ENCODE peak calls at places on chromosome 3, in ten cellular contexts. Z, I, P, J, C, B, T, A, S and W are unnamed samples.

GRCh38 chr3:56347219-56347871 is 120.9 kb downstream of the ERC2 start:
- DNase-seq in Z (peak), I (no peak), P (peak), J (no peak), C (no peak), B (peak), T (no peak), A (no peak), S (no peak), W (no peak)

GRCh38 chr3:14403636-14404395 is 1.4 kb downstream of the SLC6A6 start:
- DNase-seq in Z (peak), I (no peak), P (no peak), J (no peak), C (peak), B (no peak), T (peak), A (no peak), S (peak), W (no peak)

GRCh38 chr3:185852562-185853135 is 27.8 kb upstream of the IGF2BP2 start:
- DNase-seq in Z (no peak), I (no peak), P (no peak), J (no peak), C (no peak), B (no peak), T (peak), A (no peak), S (no peak), W (no peak)

GRCh38 chr3:14234197-14235002 is 55.8 kb downstream of the LSM3 start:
- DNase-seq in Z (no peak), I (peak), P (no peak), J (no peak), C (no peak), B (no peak), T (peak), A (no peak), S (no peak), W (no peak)

GRCh38 chr3:30311781-30312180 is 294.6 kb upstream of the TGFBR2 start:
- DNase-seq in Z (peak), I (no peak), P (no peak), J (no peak), C (no peak), B (no peak), T (no peak), A (no peak), S (no peak), W (no peak)

GRCh38 chr3:150251654-150252053 is 156.4 kb upstream of the TSC22D2 start:
- DNase-seq in Z (peak), I (no peak), P (no peak), J (no peak), C (no peak), B (no peak), T (peak), A (no peak), S (peak), W (no peak)

GRCh38 chr3:87987952-87988351 is 70.9 kb downstream of the CGGBP1 start:
- DNase-seq in Z (no peak), I (no peak), P (no peak), J (no peak), C (no peak), B (no peak), T (peak), A (no peak), S (no peak), W (no peak)

GRCh38 chr3:105238367-105238766 is 128.3 kb upstream of the ALCAM start:
- DNase-seq in Z (peak), I (no peak), P (no peak), J (no peak), C (no peak), B (no peak), T (no peak), A (no peak), S (no peak), W (no peak)

GRCh38 chr3:197354195-197355059 is 56.0 kb upstream of the DLG1 start:
- DNase-seq in Z (peak), I (no peak), P (no peak), J (no peak), C (peak), B (peak), T (peak), A (no peak), S (no peak), W (no peak)

GRCh38 chr3:171420667-171421066 is 39.5 kb downstream of the TNIK start:
- DNase-seq in Z (no peak), I (no peak), P (no peak), J (no peak), C (no peak), B (no peak), T (no peak), A (no peak), S (peak), W (no peak)

GRCh38 chr3:9179826-9180763 is 69.4 kb downstream of the SRGAP3 start:
- DNase-seq in Z (no peak), I (no peak), P (no peak), J (no peak), C (no peak), B (no peak), T (no peak), A (no peak), S (no peak), W (no peak)

GRCh38 chr3:195884691-195885035 is 23.7 kb downstream of the TNK2 start:
- DNase-seq in Z (no peak), I (no peak), P (no peak), J (no peak), C (no peak), B (no peak), T (no peak), A (no peak), S (no peak), W (no peak)

GRCh38 chr3:76561494-76562242 is 478.2 kb upstream of the ROBO2 start:
- DNase-seq in Z (no peak), I (no peak), P (no peak), J (no peak), C (no peak), B (no peak), T (no peak), A (no peak), S (no peak), W (no peak)

GRCh38 chr3:9036327-9037112 is 73.2 kb upstream of the RAD18 start:
- DNase-seq in Z (peak), I (no peak), P (no peak), J (no peak), C (peak), B (no peak), T (peak), A (peak), S (no peak), W (no peak)

GRCh38 chr3:16148783-16149182 is 25.7 kb upstream of the GALNT15 start:
- DNase-seq in Z (peak), I (no peak), P (no peak), J (peak), C (peak), B (no peak), T (peak), A (peak), S (peak), W (no peak)

GRCh38 chr3:12840591-12841084 is 727 bp downstream of the RPL32 start:
- DNase-seq in Z (no peak), I (no peak), P (no peak), J (no peak), C (no peak), B (no peak), T (no peak), A (no peak), S (peak), W (no peak)

GRCh38 chr3:44915702-44916438 is 41.5 kb downstream of the TGM4 start:
- DNase-seq in Z (no peak), I (no peak), P (no peak), J (no peak), C (no peak), B (no peak), T (peak), A (no peak), S (peak), W (no peak)

GRCh38 chr3:57939776-57940175 is 68.4 kb upstream of the FLNB start:
- DNase-seq in Z (no peak), I (no peak), P (no peak), J (no peak), C (no peak), B (no peak), T (no peak), A (no peak), S (no peak), W (no peak)

GRCh38 chr3:52122491-52122890 is 31.7 kb downstream of the POC1A start:
- DNase-seq in Z (no peak), I (no peak), P (no peak), J (no peak), C (no peak), B (no peak), T (no peak), A (no peak), S (no peak), W (no peak)

GRCh38 chr3:190076601-190077444 is 43.9 kb downstream of the P3H2 start:
- DNase-seq in Z (no peak), I (peak), P (peak), J (peak), C (no peak), B (peak), T (peak), A (peak), S (peak), W (no peak)

GRCh38 chr3:195908439-195909293 is at the start of gene TNK2:
- DNase-seq in Z (peak), I (no peak), P (no peak), J (no peak), C (peak), B (no peak), T (no peak), A (no peak), S (no peak), W (peak)

GRCh38 chr3:46901061-46901460 is 23.5 kb downstream of the PTH1R start:
- DNase-seq in Z (no peak), I (no peak), P (no peak), J (no peak), C (peak), B (no peak), T (no peak), A (no peak), S (no peak), W (no peak)

GRCh38 chr3:47495111-47495510 is 18.4 kb downstream of the ELP6 start:
- DNase-seq in Z (no peak), I (no peak), P (no peak), J (no peak), C (peak), B (no peak), T (no peak), A (no peak), S (no peak), W (no peak)

GRCh38 chr3:23174426-23175039 is 28.6 kb upstream of the UBE2E2 start:
- DNase-seq in Z (peak), I (no peak), P (no peak), J (no peak), C (no peak), B (no peak), T (peak), A (no peak), S (peak), W (no peak)

GRCh38 chr3:155889212-155889611 is 18.8 kb downstream of the GMPS start:
- DNase-seq in Z (no peak), I (no peak), P (no peak), J (no peak), C (no peak), B (no peak), T (no peak), A (no peak), S (no peak), W (no peak)

GRCh38 chr3:15120986-15121385 is 22.0 kb upstream of the RBSN start:
- DNase-seq in Z (peak), I (no peak), P (no peak), J (peak), C (no peak), B (no peak), T (no peak), A (no peak), S (no peak), W (no peak)

GRCh38 chr3:149813367-149814281 is 609 bp downstream of the RNF13 start:
- DNase-seq in Z (peak), I (peak), P (peak), J (peak), C (peak), B (no peak), T (peak), A (no peak), S (peak), W (peak)

GRCh38 chr3:124859025-124859424 is 28.1 kb downstream of the ITGB5 start:
- DNase-seq in Z (no peak), I (no peak), P (no peak), J (no peak), C (no peak), B (no peak), T (peak), A (peak), S (peak), W (no peak)

GRCh38 chr3:13009132-13009945 is 63.9 kb downstream of the IQSEC1 start:
- DNase-seq in Z (no peak), I (no peak), P (no peak), J (no peak), C (peak), B (no peak), T (no peak), A (no peak), S (peak), W (peak)

GRCh38 chr3:138434276-138434874 is at the start of gene ESYT3:
- DNase-seq in Z (peak), I (peak), P (peak), J (peak), C (peak), B (peak), T (peak), A (no peak), S (peak), W (peak)

GRCh38 chr3:124993462-124993861 is 58.9 kb upstream of the MUC13 start:
- DNase-seq in Z (no peak), I (no peak), P (no peak), J (no peak), C (peak), B (no peak), T (peak), A (peak), S (peak), W (no peak)